ENCODE peak calls at places on chromosomes 1 and 21, in six cellular contexts. R is transverse colon, N is ovary, E is left ventricle myocardium inferior, L is stomach, A is adrenal gland. C is an unnamed sample. For H3K4me1, the result is how much of the 10 kb centered on the place peaks cover.

GRCh38 chr1:67431156-67431765 is 1.1 kb upstream of the SERBP1 start:
- DNase-seq in R (no peak), N (no peak), E (no peak), L (no peak), A (no peak), C (no peak)

GRCh38 chr1:5389101-5389885 is 602.9 kb downstream of the NPHP4 start:
- DNase-seq in R (no peak), N (no peak), E (no peak), L (no peak), A (no peak), C (no peak)

GRCh38 chr1:53584446-53585102 is 125.4 kb downstream of the DMRTB1 start:
- DNase-seq in R (no peak), N (no peak), E (no peak), L (no peak), A (no peak), C (no peak)

GRCh38 chr1:228837817-228838716 is 102.8 kb downstream of the RHOU start:
- DNase-seq in R (peak), N (peak), E (no peak), L (peak), A (peak), C (peak)

GRCh38 chr1:160665330-160666078 is 18.7 kb upstream of the SLAMF1 start:
- DNase-seq in R (peak), N (peak), E (peak), L (peak), A (peak), C (peak)

GRCh38 chr1:228765543-228765942 is 30.3 kb downstream of the RHOU start:
- DNase-seq in R (peak), N (no peak), E (no peak), L (peak), A (no peak), C (peak)

GRCh38 chr1:190175320-190175719 is 302.3 kb downstream of the BRINP3 start:
- DNase-seq in R (no peak), N (no peak), E (no peak), L (no peak), A (no peak), C (no peak)

GRCh38 chr1:225772848-225773247 is 4.8 kb upstream of the SRP9 start:
- DNase-seq in R (no peak), N (no peak), E (no peak), L (peak), A (no peak), C (no peak)

GRCh38 chr1:226965581-226966440 is 25.7 kb downstream of the COQ8A start:
- DNase-seq in R (no peak), N (no peak), E (no peak), L (no peak), A (no peak), C (peak)

GRCh38 chr1:205018381-205018780 is 24.6 kb upstream of the CNTN2 start:
- DNase-seq in R (no peak), N (no peak), E (no peak), L (no peak), A (no peak), C (no peak)

GRCh38 chr21:15755125-15755524 is 25.3 kb downstream of the USP25 start:
- DNase-seq in R (no peak), N (no peak), E (no peak), L (no peak), A (no peak), C (no peak)

GRCh38 chr1:237145379-237145778 is 103.4 kb downstream of the RYR2 start:
- DNase-seq in R (no peak), N (no peak), E (no peak), L (no peak), A (no peak), C (no peak)

GRCh38 chr1:243388276-243388675 is 132.4 kb downstream of the SDCCAG8 start:
- DNase-seq in R (no peak), N (no peak), E (no peak), L (no peak), A (no peak), C (no peak)

GRCh38 chr21:39630191-39630591 is 17.5 kb downstream of the B3GALT5 start:
- DNase-seq in R (no peak), N (no peak), E (no peak), L (no peak), A (no peak), C (no peak)

GRCh38 chr1:7478797-7479499 is 292.1 kb upstream of the VAMP3 start:
- DNase-seq in R (peak), N (peak), E (peak), L (peak), A (peak), C (peak)

GRCh38 chr1:110292327-110292741 is 46.8 kb upstream of the RBM15 start:
- DNase-seq in R (no peak), N (no peak), E (no peak), L (no peak), A (no peak), C (no peak)

GRCh38 chr1:209403921-209404320 is 179.6 kb upstream of the CAMK1G start:
- DNase-seq in R (no peak), N (no peak), E (no peak), L (no peak), A (no peak), C (no peak)

DNA sequence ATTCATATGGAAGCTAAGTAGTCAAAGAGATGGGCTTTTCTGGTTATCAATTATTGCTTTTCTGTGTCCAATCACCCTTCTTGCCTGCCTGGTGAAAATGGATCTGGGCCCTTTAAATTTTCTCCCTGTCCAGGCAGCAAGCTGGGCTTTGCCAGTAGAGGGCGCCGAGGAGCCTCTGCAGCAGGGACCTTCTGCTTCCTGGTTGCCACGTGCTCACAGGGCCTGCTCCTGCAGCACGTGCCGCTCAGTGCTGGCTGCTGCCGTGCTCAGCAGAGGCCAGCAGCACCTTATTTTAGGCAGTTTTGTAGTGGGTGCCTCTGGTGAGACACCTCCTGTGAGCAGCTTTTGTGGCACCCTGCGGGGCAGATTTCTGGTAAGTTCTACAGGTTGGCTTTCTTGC is 4.0 kb downstream of the ACTL8 start:
- DNase-seq in R (no peak), N (no peak), E (no peak), L (no peak), A (no peak), C (no peak)
- TF ChIP-seq CTCF in R (no peak), N (no peak), E (no peak), L (no peak), A (no peak), C (no peak)

DNA sequence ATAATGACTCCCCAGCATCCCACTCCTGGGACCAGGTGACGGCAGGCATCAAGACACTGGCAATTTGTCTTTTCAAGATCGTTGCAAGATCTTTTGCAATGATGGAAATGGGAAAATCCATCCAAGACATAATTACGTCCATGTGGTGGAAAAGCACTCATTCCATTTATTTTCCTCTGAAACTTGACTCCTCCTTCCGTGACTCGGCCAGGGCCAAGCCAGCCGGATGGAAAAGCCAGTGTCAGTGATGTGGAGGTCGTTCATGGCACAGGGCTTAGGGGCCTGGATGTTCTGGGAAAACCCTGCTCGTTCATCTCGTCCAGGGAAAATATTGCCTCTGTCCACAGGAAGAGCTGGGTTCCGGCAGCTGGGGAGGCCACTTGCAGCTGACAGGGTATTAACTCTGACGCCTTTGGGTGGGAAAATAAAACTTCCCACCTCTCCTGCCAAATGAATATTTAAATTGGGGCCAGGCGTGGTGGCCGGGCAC is 46.2 kb downstream of the C1orf198 start:
- DNase-seq in R (no peak), N (no peak), E (peak), L (no peak), A (no peak), C (no peak)
- H3K27ac ChIP-seq in R (no peak), N (no peak), E (peak), L (no peak), A (no peak), C (no peak)

GRCh38 chr1:178057863-178058576 is 35.9 kb upstream of the RASAL2 start:
- DNase-seq in R (no peak), N (peak), E (peak), L (no peak), A (no peak), C (no peak)
- H3K4me1 ChIP-seq in R (under half), N (under half), E (half or more), L (under half), A (under half), C (under half)

GRCh38 chr1:1832151-1832550 is 53.9 kb upstream of the NADK start:
- DNase-seq in R (no peak), N (no peak), E (no peak), L (no peak), A (no peak), C (no peak)
- TF ChIP-seq CTCF in R (no peak), N (no peak), E (no peak), L (no peak), A (no peak), C (no peak)

GRCh38 chr1:168369655-168370054 is 89.0 kb downstream of the TBX19 start:
- DNase-seq in R (no peak), N (no peak), E (no peak), L (no peak), A (no peak), C (no peak)
- H3K27ac ChIP-seq in R (no peak), N (no peak), E (no peak), L (no peak), A (no peak), C (no peak)

GRCh38 chr1:11927866-11928592 is 1.8 kb upstream of the KIAA2013 start:
- DNase-seq in R (no peak), N (no peak), E (no peak), L (no peak), A (no peak), C (no peak)
- H3K4me1 ChIP-seq in R (under half), N (under half), E (half or more), L (half or more), A (under half), C (half or more)

GRCh38 chr1:213179784-213180183 is 128.7 kb downstream of the RPS6KC1 start:
- DNase-seq in R (no peak), N (no peak), E (no peak), L (no peak), A (no peak), C (no peak)
- TF ChIP-seq CTCF in R (no peak), N (no peak), E (no peak), L (no peak), A (no peak), C (no peak)

DNA sequence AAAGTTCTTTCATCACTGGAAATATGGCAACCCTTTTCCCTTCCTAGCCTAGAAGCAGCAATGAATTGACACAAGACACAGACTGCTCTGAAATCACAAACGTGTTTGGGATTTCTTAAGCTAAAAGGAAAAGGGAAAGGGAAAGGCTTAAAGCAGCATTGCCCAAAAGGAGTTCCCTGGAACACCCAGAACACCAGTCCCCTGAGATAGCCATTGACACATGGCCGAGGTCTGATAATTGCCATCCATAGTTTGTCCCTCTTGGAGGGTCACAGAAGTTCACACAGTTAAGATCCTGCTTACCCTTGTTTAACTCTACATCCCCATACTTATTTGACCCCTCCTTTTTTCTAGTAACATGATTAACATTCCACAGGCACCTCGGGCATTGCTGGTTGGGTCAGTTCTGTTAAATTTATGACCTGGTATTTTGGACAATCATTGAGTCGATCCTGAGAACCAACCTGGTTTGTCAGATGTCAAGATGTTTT is 72.9 kb downstream of the ZNF281 start:
- DNase-seq in R (no peak), N (no peak), E (no peak), L (no peak), A (no peak), C (no peak)
- H3K27ac ChIP-seq in R (no peak), N (no peak), E (no peak), L (no peak), A (no peak), C (peak)

GRCh38 chr1:211377539-211378461 is 51.2 kb downstream of the TRAF5 start:
- DNase-seq in R (no peak), N (no peak), E (no peak), L (no peak), A (no peak), C (no peak)

GRCh38 chr1:211375949-211376348 is 49.3 kb downstream of the TRAF5 start:
- DNase-seq in R (no peak), N (no peak), E (no peak), L (no peak), A (no peak), C (no peak)

GRCh38 chr1:211376807-211377206 is 50.2 kb downstream of the TRAF5 start:
- DNase-seq in R (no peak), N (no peak), E (no peak), L (no peak), A (no peak), C (no peak)

GRCh38 chr1:211372463-211372862 is 45.8 kb downstream of the TRAF5 start:
- DNase-seq in R (no peak), N (no peak), E (no peak), L (no peak), A (no peak), C (no peak)

DNA sequence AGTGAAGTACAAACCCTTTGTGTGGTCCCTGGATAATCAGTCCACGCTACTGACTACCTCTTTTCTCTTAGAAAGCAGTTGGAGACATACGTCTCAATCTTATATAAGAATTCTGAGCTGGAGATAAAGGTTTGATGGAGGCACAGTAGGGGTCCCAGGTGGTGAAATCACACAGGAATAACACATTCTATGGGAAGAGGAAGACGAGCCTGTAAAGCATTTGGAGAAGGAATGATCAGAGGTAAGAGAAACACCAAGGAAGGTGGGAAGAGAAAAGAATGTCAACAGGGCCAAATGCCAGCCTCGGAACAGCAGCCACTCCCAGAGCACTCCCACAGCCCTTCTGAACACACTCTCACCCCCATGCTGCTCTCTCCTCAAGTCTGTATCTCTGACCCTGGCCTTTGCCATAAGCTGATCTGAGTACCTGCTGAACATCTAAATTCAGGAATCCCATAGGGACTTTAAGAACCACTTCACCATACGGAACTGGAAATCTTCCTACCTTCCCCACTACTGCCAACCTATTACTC is 48.7 kb downstream of the TRAF5 start:
- DNase-seq in R (no peak), N (no peak), E (no peak), L (no peak), A (no peak), C (no peak)
- H3K4me1 ChIP-seq in R (under half), N (under half), E (under half), L (under half), A (under half), C (under half)

GRCh38 chr1:192767798-192768197 is 41.0 kb upstream of the RGS2 start:
- DNase-seq in R (no peak), N (no peak), E (no peak), L (no peak), A (no peak), C (peak)
- TF ChIP-seq CTCF in R (no peak), N (no peak), E (no peak), L (no peak), A (no peak), C (no peak)

C was measured in left lung.